ENCODE peak calls at places on chromosomes 12 and 14, in ten cellular contexts. E is prostate gland, F is esophagus muscularis mucosa, D is spleen, S is heart left ventricle, X is psoas muscle, R is astrocyte of the spinal cord, L is OCI-LY7, P is choroid plexus epithelial cell, A is A549. T is an unnamed sample.

GRCh38 chr14:79551591-79551990 is 659.7 kb downstream of the DIO2 start:
- DNase-seq in E (no peak), F (no peak), D (no peak), S (no peak), X (no peak), R (no peak), L (no peak), P (no peak), A (no peak), T (no peak)

GRCh38 chr14:54881235-54881760 is 21.3 kb downstream of the GCH1 start:
- DNase-seq in E (peak), F (peak), D (no peak), S (no peak), X (no peak), R (peak), L (peak), P (peak), A (no peak), T (peak)

GRCh38 chr12:8698132-8698829 is 490 bp downstream of the RIMKLB start:
- DNase-seq in E (peak), F (no peak), D (peak), S (peak), X (peak), R (peak), L (peak), P (no peak), A (peak), T (peak)

GRCh38 chr12:10211101-10211974 is 1.3 kb upstream of the GABARAPL1 start:
- DNase-seq in E (no peak), F (no peak), D (no peak), S (no peak), X (no peak), R (no peak), L (no peak), P (no peak), A (no peak), T (no peak)

GRCh38 chr14:64955297-64955696 is 12.8 kb upstream of the GPX2 start:
- DNase-seq in E (no peak), F (no peak), D (no peak), S (no peak), X (no peak), R (no peak), L (no peak), P (no peak), A (no peak), T (no peak)

GRCh38 chr12:15701212-15701611 is 88.0 kb downstream of the EPS8 start:
- DNase-seq in E (no peak), F (no peak), D (no peak), S (no peak), X (no peak), R (peak), L (no peak), P (peak), A (no peak), T (no peak)

GRCh38 chr14:92676448-92677086 is 71.9 kb downstream of the LGMN start:
- DNase-seq in E (no peak), F (no peak), D (peak), S (peak), X (no peak), R (no peak), L (no peak), P (no peak), A (no peak), T (no peak)

GRCh38 chr12:64064706-64065105 is 157.4 kb downstream of the KICS2 start:
- DNase-seq in E (no peak), F (no peak), D (no peak), S (no peak), X (no peak), R (no peak), L (no peak), P (no peak), A (no peak), T (no peak)

GRCh38 chr12:5627053-5627630 is 195.2 kb downstream of the NTF3 start:
- DNase-seq in E (no peak), F (no peak), D (no peak), S (no peak), X (no peak), R (no peak), L (no peak), P (no peak), A (no peak), T (no peak)

DNA sequence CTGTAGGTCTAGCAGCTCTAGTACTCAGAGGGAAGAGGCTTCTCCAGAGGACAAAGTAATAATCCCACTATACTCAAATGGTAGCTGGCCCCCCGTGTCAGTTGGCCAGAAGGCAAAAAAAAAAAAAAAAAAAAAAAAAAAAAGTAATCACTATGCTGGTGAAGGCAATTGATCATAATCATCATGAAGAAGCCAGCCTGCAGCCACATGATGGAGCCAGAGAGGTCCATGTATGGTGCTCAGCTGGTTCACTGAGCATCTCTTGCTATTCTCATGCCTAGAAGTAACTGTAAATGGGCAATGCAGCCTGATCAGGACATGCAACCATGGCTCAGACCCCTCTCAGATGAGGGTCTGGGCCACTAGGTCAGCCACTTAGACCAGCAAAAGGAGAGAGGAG is 378.8 kb downstream of the MED13L start:
- DNase-seq in E (no peak), F (no peak), D (no peak), S (no peak), X (no peak), R (no peak), L (no peak), P (peak), A (peak), T (no peak)
- TF ChIP-seq CTCF in E (no peak), F (no peak), D (no peak), S (no peak), X (no peak), R (peak), L (peak), P (peak), A (peak), T (peak)

DNA sequence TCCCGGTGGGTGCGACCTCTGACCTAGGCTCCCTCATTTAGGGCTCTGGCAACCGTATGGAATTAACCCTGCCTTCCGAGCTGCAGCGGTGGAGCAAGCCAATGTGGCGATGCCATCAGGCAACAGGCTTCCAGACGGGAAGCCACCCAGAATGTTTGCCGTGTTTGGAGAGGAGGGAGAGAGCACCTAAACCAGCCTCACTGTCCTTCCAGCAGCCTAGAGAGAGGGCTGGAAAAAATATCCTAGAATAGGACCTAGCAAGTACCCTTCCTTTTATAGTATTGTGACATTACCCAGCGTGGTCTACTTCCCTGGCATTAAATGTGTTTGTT is 287 bp upstream of the SLC2A13 start:
- DNase-seq in E (no peak), F (no peak), D (no peak), S (no peak), X (no peak), R (no peak), L (no peak), P (peak), A (no peak), T (no peak)
- H3K4me3 ChIP-seq in E (peak), F (peak), D (peak), S (peak), X (peak), R (peak), L (peak), P (peak), A (peak), T (peak)

GRCh38 chr14:106844608-106845285 is 1318.4 kb downstream of the TMEM121 start:
- DNase-seq in E (peak), F (no peak), D (peak), S (peak), X (peak), R (no peak), L (peak), P (no peak), A (peak), T (no peak)

GRCh38 chr14:106850913-106851825 is 1324.8 kb downstream of the TMEM121 start:
- DNase-seq in E (no peak), F (no peak), D (peak), S (no peak), X (no peak), R (no peak), L (peak), P (no peak), A (no peak), T (no peak)

GRCh38 chr14:106845286-106846087 is 1319.1 kb downstream of the TMEM121 start:
- DNase-seq in E (peak), F (no peak), D (peak), S (no peak), X (no peak), R (no peak), L (peak), P (no peak), A (peak), T (no peak)

GRCh38 chr14:106846218-106846617 is 1319.8 kb downstream of the TMEM121 start:
- DNase-seq in E (no peak), F (no peak), D (no peak), S (no peak), X (no peak), R (no peak), L (peak), P (no peak), A (no peak), T (no peak)

GRCh38 chr14:106848330-106849121 is 1322.1 kb downstream of the TMEM121 start:
- DNase-seq in E (no peak), F (no peak), D (no peak), S (no peak), X (no peak), R (no peak), L (peak), P (no peak), A (peak), T (no peak)
- TF ChIP-seq CTCF in E (no peak), F (no peak), D (peak), S (no peak), X (no peak), R (no peak), L (peak), P (no peak), A (peak), T (no peak)

DNA sequence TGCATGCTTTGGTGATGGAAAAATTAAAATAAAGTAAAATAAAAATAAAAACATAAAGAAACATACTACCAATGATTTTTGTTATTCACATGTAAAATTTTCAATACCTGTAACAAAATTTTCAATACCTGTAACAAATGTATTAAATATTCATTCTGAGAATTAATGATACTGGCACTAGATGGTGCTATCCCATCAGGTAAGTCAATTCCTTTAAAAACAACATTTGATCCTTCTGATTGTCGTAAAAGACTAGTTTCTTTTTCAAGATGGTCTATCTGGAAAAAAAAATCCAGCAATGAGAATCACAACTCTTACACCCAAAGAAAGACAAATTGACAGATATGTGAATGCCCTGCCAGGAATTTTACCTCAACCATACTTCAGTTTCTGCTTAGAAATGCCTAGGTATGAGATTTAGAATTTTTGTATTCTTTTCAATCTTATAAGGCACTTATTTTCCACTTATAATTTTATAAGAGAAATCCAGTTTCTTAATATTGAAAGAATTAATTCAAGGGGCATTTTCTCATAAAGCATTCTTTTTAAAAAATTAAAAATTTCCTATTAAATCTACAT is 30.7 kb downstream of the CEP290 start:
- DNase-seq in E (no peak), F (no peak), D (no peak), S (no peak), X (no peak), R (peak), L (peak), P (peak), A (peak), T (peak)
- H3K4me3 ChIP-seq in E (no peak), F (peak), D (no peak), S (peak), X (no peak), R (no peak), L (no peak), P (peak), A (no peak), T (peak)

DNA sequence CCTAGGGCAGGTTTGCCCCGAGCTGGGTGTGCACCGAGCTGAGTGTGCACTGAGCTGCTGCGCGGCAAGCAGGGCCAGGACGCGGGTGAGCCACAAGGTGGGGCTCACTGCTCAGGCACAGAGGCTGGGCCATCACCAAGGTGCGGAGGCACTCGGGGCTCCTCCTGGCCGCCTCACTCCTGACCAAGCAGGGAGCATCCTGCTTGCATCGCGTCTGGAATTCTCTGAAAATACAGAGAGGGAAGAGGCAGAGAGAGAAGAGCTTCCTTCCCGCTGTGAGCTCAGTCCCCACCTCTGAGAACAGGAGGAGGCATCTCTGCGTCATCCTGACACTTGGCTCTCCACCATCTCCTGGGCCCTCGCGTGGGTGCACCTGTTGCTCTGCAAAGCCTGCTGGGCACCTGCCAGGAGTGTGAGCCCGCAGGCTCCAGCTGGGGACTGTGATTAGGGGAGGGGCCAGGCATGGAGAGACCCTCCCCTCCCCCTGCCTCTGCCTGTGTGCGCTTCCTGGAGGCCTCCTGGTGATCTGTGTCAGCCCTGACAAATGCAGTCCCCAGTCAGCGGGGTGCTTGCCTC is 116.3 kb downstream of the GLT1D1 start:
- DNase-seq in E (no peak), F (no peak), D (no peak), S (no peak), X (no peak), R (no peak), L (peak), P (peak), A (peak), T (no peak)
- TF ChIP-seq CTCF in E (no peak), F (no peak), D (peak), S (no peak), X (no peak), R (peak), L (peak), P (peak), A (peak), T (no peak)

GRCh38 chr12:69343885-69344612 is 4.1 kb upstream of the LYZ start:
- DNase-seq in E (no peak), F (no peak), D (no peak), S (no peak), X (no peak), R (no peak), L (no peak), P (no peak), A (no peak), T (no peak)
- H3K4me3 ChIP-seq in E (no peak), F (no peak), D (no peak), S (no peak), X (no peak), R (no peak), L (no peak), P (no peak), A (no peak), T (no peak)

GRCh38 chr14:77319416-77319815 is 1.3 kb downstream of the POMT2 start:
- DNase-seq in E (no peak), F (no peak), D (no peak), S (no peak), X (no peak), R (no peak), L (no peak), P (no peak), A (no peak), T (no peak)

GRCh38 chr14:77322951-77323350 is 2.1 kb downstream of the GSTZ1 start:
- DNase-seq in E (no peak), F (no peak), D (no peak), S (no peak), X (no peak), R (no peak), L (no peak), P (no peak), A (no peak), T (no peak)

GRCh38 chr14:77318006-77318553 is 2.6 kb downstream of the POMT2 start:
- DNase-seq in E (no peak), F (no peak), D (no peak), S (no peak), X (no peak), R (no peak), L (no peak), P (no peak), A (no peak), T (no peak)

GRCh38 chr14:77322209-77322902 is 1.5 kb downstream of the GSTZ1 start:
- DNase-seq in E (no peak), F (no peak), D (no peak), S (no peak), X (no peak), R (no peak), L (no peak), P (no peak), A (peak), T (no peak)

GRCh38 chr14:77320238-77320935 is at the start of gene POMT2:
- DNase-seq in E (peak), F (peak), D (peak), S (peak), X (peak), R (peak), L (peak), P (peak), A (peak), T (peak)
- TF ChIP-seq CTCF in E (peak), F (peak), D (peak), S (peak), X (peak), R (peak), L (peak), P (no peak), A (peak), T (no peak)

GRCh38 chr12:57215668-57216013 is 953 bp upstream of the NXPH4 start:
- DNase-seq in E (no peak), F (no peak), D (no peak), S (no peak), X (no peak), R (no peak), L (no peak), P (peak), A (no peak), T (peak)
- H3K4me3 ChIP-seq in E (no peak), F (no peak), D (peak), S (no peak), X (no peak), R (no peak), L (peak), P (no peak), A (peak), T (no peak)

DNA sequence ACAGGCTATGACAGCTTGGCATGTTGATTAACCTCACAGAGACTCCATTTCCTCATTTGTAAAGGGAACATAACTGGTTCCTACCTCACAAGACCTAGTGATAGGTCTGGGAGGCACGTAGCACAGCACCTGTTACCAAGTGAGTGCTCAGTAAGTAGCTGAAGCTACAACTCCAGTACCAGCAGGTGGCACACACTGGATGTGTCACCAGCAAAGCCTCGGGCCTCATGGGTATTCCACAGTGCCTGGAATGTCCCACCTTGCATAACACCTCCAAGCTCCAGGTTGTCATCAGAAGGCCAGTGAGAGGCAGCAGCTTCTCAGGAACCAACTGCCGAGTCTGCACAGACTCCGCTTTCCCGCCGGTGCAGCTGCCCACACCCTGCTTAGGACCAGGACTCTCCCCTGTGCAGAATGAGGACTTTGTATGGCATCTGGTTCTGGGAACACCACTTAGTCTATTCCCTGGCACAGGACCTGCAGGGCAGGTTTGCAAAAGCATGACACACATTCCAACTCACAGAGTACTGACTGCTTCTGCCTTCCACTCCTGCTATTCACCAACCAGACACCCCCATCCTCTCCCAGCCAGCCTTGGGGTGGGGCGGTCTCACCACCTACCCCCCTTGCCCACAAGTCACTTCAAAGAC is 4.2 kb downstream of the VDR start:
- DNase-seq in E (peak), F (no peak), D (no peak), S (no peak), X (no peak), R (no peak), L (peak), P (peak), A (peak), T (no peak)
- TF ChIP-seq CTCF in E (no peak), F (no peak), D (no peak), S (peak), X (no peak), R (no peak), L (peak), P (no peak), A (peak), T (no peak)

DNA sequence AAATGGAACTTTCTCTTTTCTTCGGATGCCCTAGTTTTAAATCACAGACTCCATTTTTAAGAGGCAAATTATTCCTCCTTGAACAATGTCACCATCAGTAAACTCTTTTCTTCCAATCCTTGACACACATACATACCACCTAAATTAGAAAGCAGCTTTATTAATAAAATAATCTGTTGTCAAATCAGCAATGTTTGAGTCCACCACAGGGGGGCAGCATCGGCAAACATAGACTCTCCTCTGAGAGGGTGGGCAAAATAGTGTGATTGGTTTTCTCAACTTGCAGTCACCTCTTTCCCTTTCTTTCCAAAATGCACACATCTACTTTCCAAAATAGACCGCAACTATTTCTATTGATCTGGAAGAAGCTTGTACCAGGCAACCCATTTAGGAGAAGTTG is 438.4 kb upstream of the OR4E1 start:
- DNase-seq in E (no peak), F (no peak), D (no peak), S (no peak), X (no peak), R (no peak), L (peak), P (peak), A (peak), T (no peak)
- H3K4me3 ChIP-seq in E (no peak), F (no peak), D (no peak), S (no peak), X (no peak), R (no peak), L (no peak), P (no peak), A (no peak), T (no peak)

T was measured in foreskin fibroblast.